ENCODE peak calls at places on chromosomes 6 and 20, in ten cellular contexts. L, Z, C, M, I, D, X, B, E and U are unnamed samples.

GRCh38 chr6:22737331-22737730 is 168.0 kb downstream of the HDGFL1 start:
- DNase-seq in B (peak), D (no peak), Z (peak), M (no peak), E (peak), I (no peak), L (no peak), X (peak), C (peak), U (no peak)

GRCh38 chr20:23655551-23656211 is 17.9 kb upstream of the CST3 start:
- DNase-seq in M (no peak), X (no peak), L (peak), D (no peak), E (peak), I (no peak), Z (no peak), C (no peak), B (peak), U (no peak)

GRCh38 chr6:79170431-79170830 is 64.1 kb downstream of the HMGN3 start:
- DNase-seq in B (no peak), X (no peak), E (no peak), I (no peak), L (no peak), Z (no peak), M (no peak), D (no peak), C (no peak), U (no peak)

GRCh38 chr6:49913656-49914055 is 47.3 kb upstream of the CRISP1 start:
- DNase-seq in L (no peak), X (no peak), M (no peak), I (peak), D (no peak), Z (peak), E (no peak), B (no peak), C (peak), U (no peak)

GRCh38 chr20:6637160-6637579 is 130.3 kb upstream of the BMP2 start:
- DNase-seq in X (no peak), B (no peak), D (no peak), M (no peak), C (no peak), Z (peak), I (no peak), E (no peak), L (no peak), U (no peak)

GRCh38 chr6:157317129-157317814 is 6.0 kb downstream of the TMEM242 start:
- DNase-seq in Z (no peak), X (peak), C (no peak), I (no peak), D (no peak), L (peak), M (no peak), E (no peak), B (peak), U (no peak)

GRCh38 chr20:24809606-24810005 is 139.5 kb upstream of the CST7 start:
- DNase-seq in X (no peak), E (no peak), M (no peak), Z (no peak), L (no peak), I (no peak), D (no peak), B (no peak), C (no peak), U (no peak)

GRCh38 chr6:169169375-169169774 is 84.3 kb downstream of the THBS2 start:
- DNase-seq in C (no peak), B (no peak), I (no peak), E (no peak), D (no peak), M (no peak), Z (no peak), X (peak), L (no peak), U (no peak)

GRCh38 chr6:1396952-1397868 is 7.8 kb downstream of the FOXF2 start:
- DNase-seq in I (peak), X (peak), M (peak), B (peak), E (peak), Z (peak), C (peak), D (peak), L (no peak), U (no peak)

GRCh38 chr6:122286512-122286911 is 112.9 kb upstream of the HSF2 start:
- DNase-seq in Z (no peak), I (no peak), B (peak), D (no peak), X (no peak), E (no peak), C (no peak), L (no peak), M (no peak), U (no peak)

GRCh38 chr20:34570859-34571306 is 12.4 kb downstream of the MAP1LC3A start:
- DNase-seq in E (no peak), D (no peak), I (no peak), B (no peak), L (no peak), X (no peak), M (no peak), Z (no peak), C (no peak), U (no peak)

GRCh38 chr6:159973951-159974350 is 5.1 kb downstream of the IGF2R start:
- DNase-seq in Z (no peak), C (peak), L (no peak), I (no peak), M (no peak), D (no peak), X (no peak), E (no peak), B (peak), U (no peak)